ENCODE peak calls at places on chromosomes 7 and 10, in nine cellular contexts. One of them, this sample, is unnamed.
A peak's percentile ranks its signal among the peaks of the same experiment; 100 is the strongest.

GRCh38 chr7:31883761-31884164 is 186.4 kb downstream of the PDE1C start:
- DNase-seq in central memory CD4-positive, alpha-beta T cell: no peak
- DNase-seq in activated naive CD4-positive, alpha-beta T cell treated with Interleukin-2 at 50 U/mL for 16 hours: no peak
- DNase-seq in EL: peak; percentile 87
- DNase-seq in D721Med: no peak
- DNase-seq in EH: peak; percentile 81
- DNase-seq in NCI-H345: no peak
- DNase-seq in T-helper 22 cell: no peak
- DNase-seq in PC-9: no peak
- DNase-seq in this sample: no peak

GRCh38 chr7:138625849-138626230 is 75.3 kb downstream of the SVOPL start:
- DNase-seq in central memory CD4-positive, alpha-beta T cell: no peak
- DNase-seq in activated naive CD4-positive, alpha-beta T cell treated with Interleukin-2 at 50 U/mL for 16 hours: no peak
- DNase-seq in EL: no peak
- DNase-seq in D721Med: no peak
- DNase-seq in EH: no peak
- DNase-seq in NCI-H345: peak; percentile 91
- DNase-seq in T-helper 22 cell: no peak
- DNase-seq in PC-9: peak; percentile 29
- DNase-seq in this sample: no peak

GRCh38 chr10:122877264-122877663 is 2.1 kb downstream of the FAM24B start:
- DNase-seq in central memory CD4-positive, alpha-beta T cell: no peak
- DNase-seq in activated naive CD4-positive, alpha-beta T cell treated with Interleukin-2 at 50 U/mL for 16 hours: no peak
- DNase-seq in EL: peak; percentile 16
- DNase-seq in D721Med: no peak
- DNase-seq in EH: peak; percentile 11
- DNase-seq in NCI-H345: no peak
- DNase-seq in T-helper 22 cell: no peak
- DNase-seq in PC-9: no peak
- DNase-seq in this sample: no peak

GRCh38 chr7:28984631-28985030 is 26.5 kb upstream of the TRIL start:
- DNase-seq in central memory CD4-positive, alpha-beta T cell: no peak
- DNase-seq in activated naive CD4-positive, alpha-beta T cell treated with Interleukin-2 at 50 U/mL for 16 hours: no peak
- DNase-seq in EL: peak; percentile 85
- DNase-seq in D721Med: no peak
- DNase-seq in EH: peak; percentile 94
- DNase-seq in NCI-H345: peak; percentile 7
- DNase-seq in T-helper 22 cell: no peak
- DNase-seq in PC-9: peak; percentile 65
- DNase-seq in this sample: peak; percentile 53

GRCh38 chr10:72308320-72308987 is 34.7 kb downstream of the DDIT4 start:
- DNase-seq in central memory CD4-positive, alpha-beta T cell: no peak
- DNase-seq in activated naive CD4-positive, alpha-beta T cell treated with Interleukin-2 at 50 U/mL for 16 hours: no peak
- DNase-seq in EL: peak; percentile 87
- DNase-seq in D721Med: no peak
- DNase-seq in EH: peak; percentile 79
- DNase-seq in NCI-H345: no peak
- DNase-seq in T-helper 22 cell: no peak
- DNase-seq in PC-9: peak; percentile 83
- DNase-seq in this sample: no peak

GRCh38 chr10:89738551-89739209 is 37.3 kb downstream of the KIF20B start:
- DNase-seq in central memory CD4-positive, alpha-beta T cell: no peak
- DNase-seq in activated naive CD4-positive, alpha-beta T cell treated with Interleukin-2 at 50 U/mL for 16 hours: no peak
- DNase-seq in EL: no peak
- DNase-seq in D721Med: no peak
- DNase-seq in EH: no peak
- DNase-seq in NCI-H345: no peak
- DNase-seq in T-helper 22 cell: no peak
- DNase-seq in PC-9: no peak
- DNase-seq in this sample: no peak

GRCh38 chr7:95686109-95686508 is 86.2 kb upstream of the DYNC1I1 start:
- DNase-seq in central memory CD4-positive, alpha-beta T cell: no peak
- DNase-seq in activated naive CD4-positive, alpha-beta T cell treated with Interleukin-2 at 50 U/mL for 16 hours: no peak
- DNase-seq in EL: peak; percentile 43
- DNase-seq in D721Med: no peak
- DNase-seq in EH: peak; percentile 58
- DNase-seq in NCI-H345: peak; percentile 40
- DNase-seq in T-helper 22 cell: no peak
- DNase-seq in PC-9: peak; percentile 36
- DNase-seq in this sample: no peak

GRCh38 chr10:103894454-103894853 is 23.5 kb downstream of the STN1 start:
- DNase-seq in central memory CD4-positive, alpha-beta T cell: no peak
- DNase-seq in activated naive CD4-positive, alpha-beta T cell treated with Interleukin-2 at 50 U/mL for 16 hours: no peak
- DNase-seq in EL: no peak
- DNase-seq in D721Med: no peak
- DNase-seq in EH: peak; percentile 31
- DNase-seq in NCI-H345: peak; percentile 0
- DNase-seq in T-helper 22 cell: no peak
- DNase-seq in PC-9: no peak
- DNase-seq in this sample: no peak

GRCh38 chr7:150801242-150801945 is 825 bp downstream of the TMEM176A start:
- DNase-seq in central memory CD4-positive, alpha-beta T cell: no peak
- DNase-seq in activated naive CD4-positive, alpha-beta T cell treated with Interleukin-2 at 50 U/mL for 16 hours: no peak
- DNase-seq in EL: no peak
- DNase-seq in D721Med: no peak
- DNase-seq in EH: no peak
- DNase-seq in NCI-H345: no peak
- DNase-seq in T-helper 22 cell: no peak
- DNase-seq in PC-9: no peak
- DNase-seq in this sample: no peak

GRCh38 chr7:142854505-142855400 is at the start of gene EPHB6:
- DNase-seq in central memory CD4-positive, alpha-beta T cell: peak; percentile 45
- DNase-seq in activated naive CD4-positive, alpha-beta T cell treated with Interleukin-2 at 50 U/mL for 16 hours: peak; percentile 62
- DNase-seq in EL: peak; percentile 62
- DNase-seq in D721Med: no peak
- DNase-seq in EH: peak; percentile 64
- DNase-seq in NCI-H345: peak; percentile 81
- DNase-seq in T-helper 22 cell: peak; percentile 55
- DNase-seq in PC-9: peak; percentile 68
- DNase-seq in this sample: peak; percentile 83

GRCh38 chr10:104117839-104118323 is 4.1 kb upstream of the SFR1 start:
- DNase-seq in central memory CD4-positive, alpha-beta T cell: no peak
- DNase-seq in activated naive CD4-positive, alpha-beta T cell treated with Interleukin-2 at 50 U/mL for 16 hours: no peak
- DNase-seq in EL: peak; percentile 15
- DNase-seq in D721Med: no peak
- DNase-seq in EH: peak; percentile 27
- DNase-seq in NCI-H345: peak; percentile 36
- DNase-seq in T-helper 22 cell: no peak
- DNase-seq in PC-9: peak; percentile 87
- DNase-seq in this sample: no peak

GRCh38 chr7:31068006-31068675 is 16.0 kb downstream of the ADCYAP1R1 start:
- DNase-seq in central memory CD4-positive, alpha-beta T cell: no peak
- DNase-seq in activated naive CD4-positive, alpha-beta T cell treated with Interleukin-2 at 50 U/mL for 16 hours: no peak
- DNase-seq in EL: no peak
- DNase-seq in D721Med: no peak
- DNase-seq in EH: no peak
- DNase-seq in NCI-H345: no peak
- DNase-seq in T-helper 22 cell: no peak
- DNase-seq in PC-9: no peak
- DNase-seq in this sample: no peak

GRCh38 chr7:47370461-47371042 is 211.4 kb downstream of the TNS3 start:
- DNase-seq in central memory CD4-positive, alpha-beta T cell: no peak
- DNase-seq in activated naive CD4-positive, alpha-beta T cell treated with Interleukin-2 at 50 U/mL for 16 hours: no peak
- DNase-seq in EL: no peak
- DNase-seq in D721Med: no peak
- DNase-seq in EH: no peak
- DNase-seq in NCI-H345: no peak
- DNase-seq in T-helper 22 cell: no peak
- DNase-seq in PC-9: no peak
- DNase-seq in this sample: no peak

GRCh38 chr7:100366411-100367250 is 6.7 kb upstream of the PILRA start:
- DNase-seq in central memory CD4-positive, alpha-beta T cell: no peak
- DNase-seq in activated naive CD4-positive, alpha-beta T cell treated with Interleukin-2 at 50 U/mL for 16 hours: peak; percentile 36
- DNase-seq in EL: no peak
- DNase-seq in D721Med: no peak
- DNase-seq in EH: no peak
- DNase-seq in NCI-H345: no peak
- DNase-seq in T-helper 22 cell: no peak
- DNase-seq in PC-9: no peak
- DNase-seq in this sample: peak; percentile 39

GRCh38 chr10:104150206-104150605 is 28.2 kb downstream of the SFR1 start:
- DNase-seq in central memory CD4-positive, alpha-beta T cell: no peak
- DNase-seq in activated naive CD4-positive, alpha-beta T cell treated with Interleukin-2 at 50 U/mL for 16 hours: no peak
- DNase-seq in EL: no peak
- DNase-seq in D721Med: no peak
- DNase-seq in EH: no peak
- DNase-seq in NCI-H345: no peak
- DNase-seq in T-helper 22 cell: no peak
- DNase-seq in PC-9: no peak
- DNase-seq in this sample: no peak

GRCh38 chr7:87450706-87451105 is 24.8 kb downstream of the ABCB4 start:
- DNase-seq in central memory CD4-positive, alpha-beta T cell: no peak
- DNase-seq in activated naive CD4-positive, alpha-beta T cell treated with Interleukin-2 at 50 U/mL for 16 hours: no peak
- DNase-seq in EL: no peak
- DNase-seq in D721Med: no peak
- DNase-seq in EH: no peak
- DNase-seq in NCI-H345: no peak
- DNase-seq in T-helper 22 cell: no peak
- DNase-seq in PC-9: no peak
- DNase-seq in this sample: no peak

GRCh38 chr10:119303886-119304285 is 96.5 kb downstream of the GRK5 start:
- DNase-seq in central memory CD4-positive, alpha-beta T cell: no peak
- DNase-seq in activated naive CD4-positive, alpha-beta T cell treated with Interleukin-2 at 50 U/mL for 16 hours: no peak
- DNase-seq in EL: no peak
- DNase-seq in D721Med: no peak
- DNase-seq in EH: no peak
- DNase-seq in NCI-H345: no peak
- DNase-seq in T-helper 22 cell: no peak
- DNase-seq in PC-9: peak; percentile 72
- DNase-seq in this sample: no peak

GRCh38 chr7:87345962-87346371 is 503 bp downstream of the CROT start:
- DNase-seq in central memory CD4-positive, alpha-beta T cell: no peak
- DNase-seq in activated naive CD4-positive, alpha-beta T cell treated with Interleukin-2 at 50 U/mL for 16 hours: no peak
- DNase-seq in EL: no peak
- DNase-seq in D721Med: no peak
- DNase-seq in EH: no peak
- DNase-seq in NCI-H345: no peak
- DNase-seq in T-helper 22 cell: no peak
- DNase-seq in PC-9: peak; percentile 49
- DNase-seq in this sample: no peak

GRCh38 chr7:51633006-51633405 is 316.4 kb upstream of the COBL start:
- DNase-seq in central memory CD4-positive, alpha-beta T cell: no peak
- DNase-seq in activated naive CD4-positive, alpha-beta T cell treated with Interleukin-2 at 50 U/mL for 16 hours: no peak
- DNase-seq in EL: no peak
- DNase-seq in D721Med: no peak
- DNase-seq in EH: no peak
- DNase-seq in NCI-H345: no peak
- DNase-seq in T-helper 22 cell: no peak
- DNase-seq in PC-9: no peak
- DNase-seq in this sample: no peak

GRCh38 chr10:4532976-4533375 is 293.0 kb upstream of the AKR1E2 start:
- DNase-seq in central memory CD4-positive, alpha-beta T cell: no peak
- DNase-seq in activated naive CD4-positive, alpha-beta T cell treated with Interleukin-2 at 50 U/mL for 16 hours: no peak
- DNase-seq in EL: no peak
- DNase-seq in D721Med: no peak
- DNase-seq in EH: no peak
- DNase-seq in NCI-H345: no peak
- DNase-seq in T-helper 22 cell: no peak
- DNase-seq in PC-9: no peak
- DNase-seq in this sample: no peak

GRCh38 chr7:132066776-132067175 is 509.5 kb downstream of the PLXNA4 start:
- DNase-seq in central memory CD4-positive, alpha-beta T cell: no peak
- DNase-seq in activated naive CD4-positive, alpha-beta T cell treated with Interleukin-2 at 50 U/mL for 16 hours: no peak
- DNase-seq in EL: peak; percentile 38
- DNase-seq in D721Med: no peak
- DNase-seq in EH: peak; percentile 64
- DNase-seq in NCI-H345: no peak
- DNase-seq in T-helper 22 cell: no peak
- DNase-seq in PC-9: no peak
- DNase-seq in this sample: no peak

GRCh38 chr7:47213276-47213675 is 368.6 kb downstream of the TNS3 start:
- DNase-seq in central memory CD4-positive, alpha-beta T cell: no peak
- DNase-seq in activated naive CD4-positive, alpha-beta T cell treated with Interleukin-2 at 50 U/mL for 16 hours: no peak
- DNase-seq in EL: no peak
- DNase-seq in D721Med: no peak
- DNase-seq in EH: no peak
- DNase-seq in NCI-H345: no peak
- DNase-seq in T-helper 22 cell: no peak
- DNase-seq in PC-9: no peak
- DNase-seq in this sample: no peak

GRCh38 chr10:68096913-68097509 is 12.3 kb upstream of the MYPN start:
- DNase-seq in central memory CD4-positive, alpha-beta T cell: no peak
- DNase-seq in activated naive CD4-positive, alpha-beta T cell treated with Interleukin-2 at 50 U/mL for 16 hours: no peak
- DNase-seq in EL: peak; percentile 91
- DNase-seq in D721Med: no peak
- DNase-seq in EH: peak; percentile 94
- DNase-seq in NCI-H345: no peak
- DNase-seq in T-helper 22 cell: no peak
- DNase-seq in PC-9: peak; percentile 95
- DNase-seq in this sample: no peak

This sample was measured in lower lobe of right lung.